ENCODE peak calls at places on chromosomes 12 and 14, in five cellular contexts. D, E, Q, G and S are unnamed samples.

GRCh38 chr12:92055877-92056276 is 89.8 kb downstream of the BTG1 start:
- DNase-seq in D (no peak), E (peak), Q (no peak), G (no peak), S (no peak)

GRCh38 chr14:61565836-61566536 is 129.3 kb upstream of the HIF1A start:
- DNase-seq in D (no peak), E (peak), Q (no peak), G (no peak), S (no peak)

GRCh38 chr14:64726585-64726890 is 22.3 kb downstream of the PLEKHG3 start:
- DNase-seq in D (no peak), E (peak), Q (no peak), G (peak), S (no peak)

GRCh38 chr12:62832528-62832927 is 102.4 kb downstream of the PPM1H start:
- DNase-seq in D (no peak), E (no peak), Q (no peak), G (no peak), S (no peak)

GRCh38 chr12:82862069-82862841 is 175.5 kb downstream of the TMTC2 start:
- DNase-seq in D (no peak), E (no peak), Q (no peak), G (no peak), S (no peak)

GRCh38 chr12:6337958-6338406 is 3.9 kb downstream of the TNFRSF1A start:
- DNase-seq in D (no peak), E (no peak), Q (no peak), G (no peak), S (no peak)

GRCh38 chr14:58947816-58948440 is 240.5 kb upstream of the DAAM1 start:
- DNase-seq in D (no peak), E (no peak), Q (no peak), G (peak), S (no peak)

GRCh38 chr12:5808956-5809355 is 136.1 kb downstream of the ANO2 start:
- DNase-seq in D (no peak), E (peak), Q (no peak), G (no peak), S (no peak)

GRCh38 chr12:92745874-92746553 is 43.2 kb downstream of the PLEKHG7 start:
- DNase-seq in D (peak), E (peak), Q (peak), G (no peak), S (no peak)

GRCh38 chr12:98973395-98973794 is 328.3 kb downstream of the APAF1 start:
- DNase-seq in D (no peak), E (peak), Q (no peak), G (no peak), S (no peak)

GRCh38 chr12:93857917-93858513 is 180.8 kb downstream of the CRADD start:
- DNase-seq in D (no peak), E (no peak), Q (no peak), G (no peak), S (no peak)

GRCh38 chr12:107514887-107515445 is 170.6 kb upstream of the PWP1 start:
- DNase-seq in D (no peak), E (no peak), Q (no peak), G (no peak), S (no peak)

DNA sequence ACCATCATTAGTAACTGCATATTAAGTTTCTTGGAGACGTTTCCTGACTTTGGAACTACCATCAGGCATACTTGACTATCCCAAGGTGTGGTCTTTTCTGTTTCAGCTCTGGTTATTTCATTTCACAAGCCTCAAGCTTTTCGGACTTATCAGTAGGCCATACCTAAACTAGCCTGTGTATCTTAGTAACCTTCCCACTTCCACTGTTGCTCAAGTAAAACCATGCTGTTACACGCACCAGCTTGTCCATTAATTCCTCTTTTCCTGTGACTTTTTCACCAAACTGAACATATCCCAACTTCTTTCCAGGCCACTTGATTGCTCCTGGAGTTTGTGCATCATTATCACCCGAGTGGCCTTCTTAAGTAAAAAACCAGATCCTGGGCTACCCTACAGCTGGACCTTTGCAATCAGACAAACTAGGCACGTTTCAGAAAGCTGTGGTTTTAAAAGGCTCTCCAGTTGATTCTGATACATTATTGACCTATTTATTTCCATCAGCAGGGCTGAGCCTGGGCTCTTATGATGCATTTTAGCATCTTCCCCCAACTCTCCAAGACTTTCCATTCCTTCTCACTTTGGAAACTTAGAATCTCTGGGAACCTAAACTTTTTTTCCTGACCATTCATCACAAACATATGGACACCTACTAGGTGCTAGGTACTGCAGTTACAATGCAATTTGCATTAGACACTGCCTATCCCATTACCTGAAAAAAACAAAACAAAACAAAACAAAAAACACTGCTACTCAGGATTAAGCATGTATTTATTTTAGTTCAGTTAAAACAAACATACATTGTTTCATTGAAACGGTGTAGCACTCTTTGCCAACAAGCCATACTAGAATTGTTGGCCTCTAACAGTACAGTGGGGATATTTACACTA is 14.9 kb downstream of the SLC38A2 start:
- DNase-seq in D (no peak), E (peak), Q (no peak), G (peak), S (no peak)
- H3K27ac ChIP-seq in D (no peak), E (no peak), Q (no peak), G (peak), S (no peak)

GRCh38 chr14:35988972-35989690 is 163.0 kb downstream of the BRMS1L start:
- DNase-seq in D (no peak), E (no peak), Q (no peak), G (no peak), S (no peak)
- TF ChIP-seq CTCF in D (no peak), E (no peak), Q (no peak), G (no peak), S (no peak)

DNA sequence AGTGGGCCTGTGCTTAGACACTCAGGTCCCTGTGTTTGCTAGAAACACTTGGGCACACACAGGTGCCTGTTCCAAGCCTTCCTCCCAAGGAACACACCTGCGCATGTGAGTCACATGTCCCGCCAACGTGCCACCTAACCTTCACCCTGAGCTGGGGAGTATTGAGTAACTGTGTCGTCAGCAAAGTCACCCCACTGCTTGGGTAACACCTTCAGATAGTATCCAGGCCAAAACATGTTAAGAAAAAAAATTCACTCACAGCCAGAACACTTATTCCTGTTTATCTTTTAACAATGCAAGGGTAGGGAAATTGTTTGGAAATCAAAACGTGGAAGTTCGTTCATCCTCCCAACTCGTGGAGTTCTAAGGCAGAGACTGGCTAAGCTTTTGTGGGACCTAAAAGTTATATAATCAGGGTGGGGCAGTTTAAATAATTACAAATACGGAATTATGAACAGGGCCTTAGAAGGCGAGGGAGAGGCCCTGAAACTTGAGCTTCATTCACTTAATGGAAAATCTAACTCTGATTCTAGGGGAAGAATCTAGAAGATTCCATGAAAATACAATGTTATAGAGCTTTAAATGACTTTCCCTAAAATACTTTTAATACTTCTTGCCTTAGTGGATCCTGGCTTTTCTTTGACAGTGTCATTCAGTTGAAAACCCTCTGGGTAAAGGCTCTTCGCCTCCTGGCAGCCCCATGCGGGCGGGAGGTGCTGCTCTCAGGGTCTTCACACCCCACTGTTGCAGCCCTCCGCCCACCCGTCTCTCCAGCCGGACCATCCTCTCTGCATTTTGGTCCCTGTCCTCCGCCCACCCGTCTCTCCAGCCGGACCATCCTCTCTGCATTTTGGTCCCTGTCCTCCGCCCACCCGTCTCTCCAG is 30.3 kb upstream of the ADIPOR2 start:
- DNase-seq in D (peak), E (peak), Q (no peak), G (no peak), S (no peak)
- H3K27ac ChIP-seq in D (peak), E (peak), Q (peak), G (no peak), S (no peak)

DNA sequence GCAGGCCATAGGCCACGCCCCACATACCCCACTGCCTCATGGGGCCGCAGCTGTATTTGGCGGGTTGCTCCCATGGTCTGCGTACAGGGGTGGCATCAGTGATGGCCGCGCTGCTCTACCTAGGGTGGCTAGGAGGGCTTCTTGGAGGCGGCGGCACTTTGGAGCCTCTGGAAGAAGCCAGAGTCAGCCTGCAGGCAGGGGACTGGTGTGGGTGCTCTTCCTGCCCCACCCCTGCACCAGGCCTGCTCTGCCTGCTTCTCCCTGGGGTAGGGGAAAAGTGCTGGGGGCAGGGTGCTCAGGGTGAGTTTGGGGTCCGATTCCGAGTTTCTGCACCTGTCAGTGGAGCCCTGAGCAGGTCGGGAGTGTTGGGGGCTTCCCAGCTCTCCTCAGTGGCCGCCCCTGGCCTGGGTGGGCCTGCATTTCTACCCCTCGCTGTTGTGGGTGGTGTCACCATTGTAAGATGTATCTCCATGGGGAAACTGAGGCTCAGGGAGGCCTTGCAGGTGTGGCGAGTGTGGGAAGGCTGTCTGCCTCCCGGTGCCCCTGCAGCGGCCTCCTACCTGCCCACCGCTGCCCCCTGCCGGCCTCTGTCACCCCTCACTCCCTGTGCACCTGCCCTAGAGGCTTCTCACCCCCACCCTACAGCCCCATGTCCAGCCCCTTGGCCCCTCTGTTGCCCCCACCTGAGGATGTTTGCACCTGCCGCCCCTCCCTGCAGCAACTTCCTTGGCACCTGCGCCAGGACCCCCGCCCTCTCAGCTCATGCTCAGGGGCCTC is 5.5 kb downstream of the CEP170B start:
- DNase-seq in D (no peak), E (no peak), Q (no peak), G (peak), S (peak)
- TF ChIP-seq CTCF in D (peak), E (peak), Q (peak), G (peak), S (peak)

GRCh38 chr12:48883305-48884171 is 17.9 kb upstream of the RND1 start:
- DNase-seq in D (no peak), E (no peak), Q (no peak), G (peak), S (no peak)

GRCh38 chr12:48882325-48882687 is 16.6 kb upstream of the RND1 start:
- DNase-seq in D (peak), E (peak), Q (no peak), G (peak), S (no peak)

GRCh38 chr12:48881652-48882324 is 16.1 kb upstream of the RND1 start:
- DNase-seq in D (no peak), E (no peak), Q (no peak), G (no peak), S (no peak)

GRCh38 chr12:48880647-48881046 is 15.0 kb upstream of the RND1 start:
- DNase-seq in D (no peak), E (no peak), Q (no peak), G (no peak), S (no peak)

DNA sequence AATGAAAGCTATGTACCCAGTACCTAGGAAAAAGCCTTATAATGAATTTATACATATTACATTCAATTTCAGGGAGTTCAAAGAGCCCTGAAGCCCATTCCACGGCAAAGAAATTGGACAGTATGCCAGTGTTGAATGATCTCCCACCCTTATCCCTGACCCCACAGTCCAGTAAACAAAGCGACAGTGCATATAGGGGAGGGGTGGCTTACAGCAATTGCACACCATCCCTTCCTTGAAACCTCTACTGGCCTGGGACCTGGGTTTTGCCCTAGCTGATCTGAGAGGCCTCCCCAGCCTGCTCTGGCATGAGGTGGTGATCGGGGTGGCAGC is 17.3 kb upstream of the RND1 start:
- DNase-seq in D (no peak), E (no peak), Q (no peak), G (no peak), S (no peak)
- H3K27ac ChIP-seq in D (peak), E (no peak), Q (peak), G (no peak), S (no peak)

GRCh38 chr12:2240984-2241383 is 188.2 kb downstream of the CACNA1C start:
- DNase-seq in D (no peak), E (no peak), Q (no peak), G (no peak), S (no peak)

GRCh38 chr12:2240390-2240789 is 187.6 kb downstream of the CACNA1C start:
- DNase-seq in D (no peak), E (no peak), Q (no peak), G (no peak), S (no peak)

GRCh38 chr12:2238111-2238510 is 185.3 kb downstream of the CACNA1C start:
- DNase-seq in D (no peak), E (no peak), Q (no peak), G (no peak), S (no peak)

GRCh38 chr12:2242206-2242605 is 189.4 kb downstream of the CACNA1C start:
- DNase-seq in D (no peak), E (no peak), Q (no peak), G (no peak), S (no peak)

DNA sequence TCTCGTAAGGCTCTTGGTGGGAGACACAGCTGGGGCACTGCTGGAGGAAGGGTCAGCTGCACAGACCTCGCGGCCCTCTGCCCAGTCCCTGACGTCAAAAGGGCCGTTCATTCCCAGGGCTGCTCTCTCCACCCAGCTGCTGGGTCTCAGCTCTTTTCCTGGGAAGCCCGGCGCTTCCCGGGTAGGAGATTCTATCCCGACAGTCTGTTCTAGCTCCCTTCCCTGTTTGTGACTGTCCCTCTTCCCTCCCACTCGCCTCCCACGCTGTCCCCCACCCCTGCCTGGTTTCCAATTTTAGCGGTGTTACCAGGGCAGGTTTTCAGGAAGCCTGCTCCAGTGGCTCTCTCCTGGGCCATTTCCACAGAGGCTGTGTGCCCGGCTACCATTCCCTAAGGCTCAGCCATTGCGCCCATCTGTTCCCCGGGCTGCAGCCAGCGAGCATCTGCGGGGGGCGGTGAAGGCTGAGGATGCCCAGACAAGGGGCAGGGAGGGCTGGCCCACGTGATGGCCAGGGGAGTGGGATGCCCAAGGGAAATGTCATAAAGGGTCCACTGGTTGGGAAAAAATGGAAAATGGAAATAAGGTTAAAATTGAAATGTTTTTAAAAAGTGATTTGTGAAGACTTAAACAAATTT is 186.7 kb downstream of the CACNA1C start:
- DNase-seq in D (peak), E (no peak), Q (peak), G (no peak), S (no peak)
- TF ChIP-seq CTCF in D (no peak), E (no peak), Q (no peak), G (no peak), S (no peak)

DNA sequence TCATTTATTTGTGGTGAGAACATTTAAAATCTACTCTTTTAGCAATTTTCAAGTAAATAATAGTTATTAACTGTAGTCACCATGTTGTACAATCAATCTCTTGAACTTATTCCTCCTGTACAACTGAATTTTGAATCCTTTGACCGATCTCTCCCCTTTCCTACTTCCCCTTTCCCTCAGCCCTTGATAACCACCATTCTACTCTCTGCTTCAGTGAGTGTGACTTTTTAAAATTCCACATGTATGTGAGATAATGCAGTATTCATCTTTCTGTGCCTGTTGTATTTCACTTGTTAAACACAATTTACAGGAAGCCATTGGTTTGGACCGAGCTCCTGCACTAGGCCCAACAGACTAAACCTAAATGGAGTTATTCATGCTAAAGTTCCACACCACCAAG is 458.9 kb upstream of the PDE3A start:
- DNase-seq in D (no peak), E (no peak), Q (no peak), G (no peak), S (no peak)
- H3K27ac ChIP-seq in D (no peak), E (no peak), Q (no peak), G (no peak), S (no peak)